ENCODE peak calls at places on chromosomes 2 and 18, in six cellular contexts. One of them, this sample, is unnamed.

GRCh38 chr2:200913654-200914053 is 24.5 kb downstream of the NIF3L1 start:
- DNase-seq in amygdala: no peak
- DNase-seq in heart right ventricle: no peak
- DNase-seq in HFFc6: peak
- DNase-seq in activated CD4-positive, alpha-beta T cell treated with anti-CD3 and anti-CD28 coated beads, Interleukin-2, amount 50 U/mL, for 4 hours: no peak
- DNase-seq in stimulated activated CD4-positive, alpha-beta T cell treated with anti-CD3 and anti-CD28 coated beads, Interleukin-4, amount 100 ng/mL, for 1 hour: no peak
- DNase-seq in this sample: no peak

GRCh38 chr18:36448384-36449290 is 151.1 kb downstream of the FHOD3 start:
- DNase-seq in amygdala: no peak
- DNase-seq in heart right ventricle: no peak
- DNase-seq in HFFc6: no peak
- DNase-seq in activated CD4-positive, alpha-beta T cell treated with anti-CD3 and anti-CD28 coated beads, Interleukin-2, amount 50 U/mL, for 4 hours: no peak
- DNase-seq in stimulated activated CD4-positive, alpha-beta T cell treated with anti-CD3 and anti-CD28 coated beads, Interleukin-4, amount 100 ng/mL, for 1 hour: no peak
- DNase-seq in this sample: no peak

GRCh38 chr2:46232860-46233259 is 64.3 kb upstream of the EPAS1 start:
- DNase-seq in amygdala: no peak
- DNase-seq in heart right ventricle: no peak
- DNase-seq in HFFc6: no peak
- DNase-seq in activated CD4-positive, alpha-beta T cell treated with anti-CD3 and anti-CD28 coated beads, Interleukin-2, amount 50 U/mL, for 4 hours: no peak
- DNase-seq in stimulated activated CD4-positive, alpha-beta T cell treated with anti-CD3 and anti-CD28 coated beads, Interleukin-4, amount 100 ng/mL, for 1 hour: no peak
- DNase-seq in this sample: peak

GRCh38 chr18:55286257-55286825 is 301.7 kb downstream of the TCF4 start:
- DNase-seq in amygdala: no peak
- DNase-seq in heart right ventricle: no peak
- DNase-seq in HFFc6: no peak
- DNase-seq in activated CD4-positive, alpha-beta T cell treated with anti-CD3 and anti-CD28 coated beads, Interleukin-2, amount 50 U/mL, for 4 hours: no peak
- DNase-seq in stimulated activated CD4-positive, alpha-beta T cell treated with anti-CD3 and anti-CD28 coated beads, Interleukin-4, amount 100 ng/mL, for 1 hour: no peak
- DNase-seq in this sample: no peak

GRCh38 chr2:121253021-121253673 is 31.9 kb downstream of the TFCP2L1 start:
- DNase-seq in amygdala: no peak
- DNase-seq in heart right ventricle: no peak
- DNase-seq in HFFc6: no peak
- DNase-seq in activated CD4-positive, alpha-beta T cell treated with anti-CD3 and anti-CD28 coated beads, Interleukin-2, amount 50 U/mL, for 4 hours: no peak
- DNase-seq in stimulated activated CD4-positive, alpha-beta T cell treated with anti-CD3 and anti-CD28 coated beads, Interleukin-4, amount 100 ng/mL, for 1 hour: no peak
- DNase-seq in this sample: no peak

GRCh38 chr18:30432349-30432748 is 610.2 kb downstream of the DSC3 start:
- DNase-seq in amygdala: no peak
- DNase-seq in heart right ventricle: no peak
- DNase-seq in HFFc6: no peak
- DNase-seq in activated CD4-positive, alpha-beta T cell treated with anti-CD3 and anti-CD28 coated beads, Interleukin-2, amount 50 U/mL, for 4 hours: no peak
- DNase-seq in stimulated activated CD4-positive, alpha-beta T cell treated with anti-CD3 and anti-CD28 coated beads, Interleukin-4, amount 100 ng/mL, for 1 hour: no peak
- DNase-seq in this sample: no peak

GRCh38 chr2:8682719-8683667 is 1.1 kb downstream of the ID2 start:
- DNase-seq in amygdala: no peak
- DNase-seq in heart right ventricle: no peak
- DNase-seq in HFFc6: peak
- DNase-seq in activated CD4-positive, alpha-beta T cell treated with anti-CD3 and anti-CD28 coated beads, Interleukin-2, amount 50 U/mL, for 4 hours: no peak
- DNase-seq in stimulated activated CD4-positive, alpha-beta T cell treated with anti-CD3 and anti-CD28 coated beads, Interleukin-4, amount 100 ng/mL, for 1 hour: peak
- DNase-seq in this sample: no peak

GRCh38 chr2:226661789-226662545 is 137.7 kb downstream of the IRS1 start:
- DNase-seq in amygdala: no peak
- DNase-seq in heart right ventricle: peak
- DNase-seq in HFFc6: peak
- DNase-seq in activated CD4-positive, alpha-beta T cell treated with anti-CD3 and anti-CD28 coated beads, Interleukin-2, amount 50 U/mL, for 4 hours: no peak
- DNase-seq in stimulated activated CD4-positive, alpha-beta T cell treated with anti-CD3 and anti-CD28 coated beads, Interleukin-4, amount 100 ng/mL, for 1 hour: no peak
- DNase-seq in this sample: no peak

GRCh38 chr2:222292113-222292737 is 6.6 kb downstream of the PAX3 start:
- DNase-seq in amygdala: no peak
- DNase-seq in heart right ventricle: no peak
- DNase-seq in HFFc6: no peak
- DNase-seq in activated CD4-positive, alpha-beta T cell treated with anti-CD3 and anti-CD28 coated beads, Interleukin-2, amount 50 U/mL, for 4 hours: no peak
- DNase-seq in stimulated activated CD4-positive, alpha-beta T cell treated with anti-CD3 and anti-CD28 coated beads, Interleukin-4, amount 100 ng/mL, for 1 hour: no peak
- DNase-seq in this sample: no peak

GRCh38 chr2:205686231-205687017 is 4.1 kb downstream of the NRP2 start:
- DNase-seq in amygdala: no peak
- DNase-seq in heart right ventricle: no peak
- DNase-seq in HFFc6: no peak
- DNase-seq in activated CD4-positive, alpha-beta T cell treated with anti-CD3 and anti-CD28 coated beads, Interleukin-2, amount 50 U/mL, for 4 hours: no peak
- DNase-seq in stimulated activated CD4-positive, alpha-beta T cell treated with anti-CD3 and anti-CD28 coated beads, Interleukin-4, amount 100 ng/mL, for 1 hour: no peak
- DNase-seq in this sample: no peak

GRCh38 chr2:235719146-235719942 is 225.5 kb downstream of the AGAP1 start:
- DNase-seq in amygdala: no peak
- DNase-seq in heart right ventricle: no peak
- DNase-seq in HFFc6: no peak
- DNase-seq in activated CD4-positive, alpha-beta T cell treated with anti-CD3 and anti-CD28 coated beads, Interleukin-2, amount 50 U/mL, for 4 hours: no peak
- DNase-seq in stimulated activated CD4-positive, alpha-beta T cell treated with anti-CD3 and anti-CD28 coated beads, Interleukin-4, amount 100 ng/mL, for 1 hour: no peak
- DNase-seq in this sample: no peak

GRCh38 chr18:41009926-41010325 is 945.1 kb upstream of the PIK3C3 start:
- DNase-seq in amygdala: no peak
- DNase-seq in heart right ventricle: no peak
- DNase-seq in HFFc6: no peak
- DNase-seq in activated CD4-positive, alpha-beta T cell treated with anti-CD3 and anti-CD28 coated beads, Interleukin-2, amount 50 U/mL, for 4 hours: no peak
- DNase-seq in stimulated activated CD4-positive, alpha-beta T cell treated with anti-CD3 and anti-CD28 coated beads, Interleukin-4, amount 100 ng/mL, for 1 hour: no peak
- DNase-seq in this sample: no peak

This sample was measured in anterior cingulate cortex.